ENCODE peak calls at places on chromosomes 5 and 9, in six cellular contexts. H is CD4-positive, CD25-positive, alpha-beta regulatory T cell; L is non-pigmented ciliary epithelial cell; W is activated CD4-positive, alpha-beta T cell treated with anti-CD3 and anti-CD28 coated beads, Interleukin-2, amount 10 ng/mL, durations not matched to agents 7 days and 5 days; R is stimulated activated effector memory CD8-positive, alpha-beta T cell treated with anti-CD3 and anti-CD28 coated beads, Interleukin-12 subunit alpha, Interleukin-12 subunit beta, amount 100 ng/mL, for 72 hours; K is ACHN. N is an unnamed sample.

GRCh38 chr5:73901045-73901444 is 275.0 kb downstream of the ARHGEF28 start:
- DNase-seq in H (no peak), L (peak), W (no peak), R (no peak), K (peak), N (peak)

GRCh38 chr5:32276173-32276853 is 36.4 kb downstream of the MTMR12 start:
- DNase-seq in H (peak), L (no peak), W (no peak), R (no peak), K (no peak), N (no peak)

GRCh38 chr5:41312066-41312465 is 98.7 kb upstream of the C6 start:
- DNase-seq in H (no peak), L (no peak), W (no peak), R (no peak), K (no peak), N (no peak)

GRCh38 chr9:112925058-112925641 is 34.5 kb upstream of the SLC46A2 start:
- DNase-seq in H (no peak), L (no peak), W (no peak), R (no peak), K (peak), N (peak)

GRCh38 chr9:33196736-33197135 is 29.6 kb upstream of the B4GALT1 start:
- DNase-seq in H (no peak), L (no peak), W (no peak), R (no peak), K (no peak), N (no peak)

GRCh38 chr9:3880851-3881250 is 355.1 kb upstream of the RFX3 start:
- DNase-seq in H (no peak), L (peak), W (no peak), R (no peak), K (peak), N (no peak)

GRCh38 chr5:40578501-40579451 is 100.9 kb upstream of the PTGER4 start:
- DNase-seq in H (no peak), L (no peak), W (peak), R (peak), K (no peak), N (no peak)

GRCh38 chr5:167315762-167316161 is 975.7 kb upstream of the WWC1 start:
- DNase-seq in H (no peak), L (no peak), W (no peak), R (no peak), K (no peak), N (no peak)

GRCh38 chr5:143775258-143775657 is 36.7 kb upstream of the HMHB1 start:
- DNase-seq in H (no peak), L (peak), W (no peak), R (no peak), K (no peak), N (no peak)

GRCh38 chr5:147065071-147065470 is 169.8 kb upstream of the STK32A start:
- DNase-seq in H (no peak), L (no peak), W (no peak), R (no peak), K (no peak), N (no peak)

GRCh38 chr9:105296445-105296844 is 52.0 kb downstream of the SLC44A1 start:
- DNase-seq in H (no peak), L (no peak), W (no peak), R (no peak), K (no peak), N (no peak)

GRCh38 chr9:121226186-121226585 is 24.5 kb upstream of the RAB14 start:
- DNase-seq in H (no peak), L (no peak), W (no peak), R (no peak), K (no peak), N (no peak)

GRCh38 chr5:30874234-30875034 is 319.1 kb upstream of the CDH6 start:
- DNase-seq in H (no peak), L (no peak), W (no peak), R (no peak), K (no peak), N (no peak)

GRCh38 chr9:68672215-68672614 is 32.8 kb upstream of the PIP5K1B start:
- DNase-seq in H (no peak), L (no peak), W (no peak), R (no peak), K (no peak), N (no peak)

GRCh38 chr5:31593676-31594075 is 45.3 kb upstream of the PDZD2 start:
- DNase-seq in H (no peak), L (no peak), W (no peak), R (no peak), K (no peak), N (no peak)

GRCh38 chr5:165304193-165304820 is 1798.9 kb downstream of the MAT2B start:
- DNase-seq in H (no peak), L (no peak), W (no peak), R (no peak), K (no peak), N (no peak)

N was measured in HCT116.